ENCODE peak calls at places on chromosomes 12 and 14, in six cellular contexts. One of them, this sample, is unnamed.

GRCh38 chr12:44873898-44874297 is 2.2 kb downstream of the NELL2 start:
- DNase-seq in HT-29: no peak
- DNase-seq in nephron progenitor cell: no peak
- DNase-seq in A549: peak; percentile 33
- DNase-seq in CD4-positive, alpha-beta memory T cell: peak; percentile 37
- DNase-seq in SW 1271: no peak
- DNase-seq in this sample: no peak

GRCh38 chr12:77488041-77488620 is 342.6 kb upstream of the NAV3 start:
- DNase-seq in CD4-positive, alpha-beta memory T cell: no peak
- DNase-seq in nephron progenitor cell: no peak
- DNase-seq in HT-29: no peak
- DNase-seq in A549: no peak
- DNase-seq in SW 1271: no peak
- DNase-seq in this sample: no peak

GRCh38 chr12:121657305-121658008 is 12.0 kb downstream of the MORN3 start:
- DNase-seq in SW 1271: no peak
- DNase-seq in A549: no peak
- DNase-seq in nephron progenitor cell: no peak
- DNase-seq in HT-29: no peak
- DNase-seq in CD4-positive, alpha-beta memory T cell: no peak
- DNase-seq in this sample: no peak

GRCh38 chr12:62250671-62251608 is 9.3 kb upstream of the USP15 start:
- DNase-seq in SW 1271: no peak
- DNase-seq in HT-29: no peak
- DNase-seq in nephron progenitor cell: no peak
- DNase-seq in CD4-positive, alpha-beta memory T cell: no peak
- DNase-seq in A549: no peak
- DNase-seq in this sample: no peak

GRCh38 chr14:34179723-34180122 is 228.8 kb upstream of the EGLN3 start:
- DNase-seq in HT-29: peak; percentile 61
- DNase-seq in CD4-positive, alpha-beta memory T cell: no peak
- DNase-seq in nephron progenitor cell: no peak
- DNase-seq in SW 1271: no peak
- DNase-seq in A549: no peak
- DNase-seq in this sample: no peak

GRCh38 chr14:74973905-74974363 is 18.5 kb upstream of the PGF start:
- DNase-seq in CD4-positive, alpha-beta memory T cell: no peak
- DNase-seq in HT-29: no peak
- DNase-seq in A549: no peak
- DNase-seq in SW 1271: no peak
- DNase-seq in nephron progenitor cell: no peak
- DNase-seq in this sample: no peak

GRCh38 chr12:86496595-86496994 is 240.4 kb upstream of the MGAT4C start:
- DNase-seq in nephron progenitor cell: no peak
- DNase-seq in HT-29: no peak
- DNase-seq in A549: no peak
- DNase-seq in CD4-positive, alpha-beta memory T cell: no peak
- DNase-seq in SW 1271: no peak
- DNase-seq in this sample: no peak

GRCh38 chr14:105305350-105305749 is 4.5 kb upstream of the BRF1 start:
- DNase-seq in nephron progenitor cell: no peak
- DNase-seq in A549: no peak
- DNase-seq in HT-29: no peak
- DNase-seq in SW 1271: no peak
- DNase-seq in CD4-positive, alpha-beta memory T cell: no peak
- DNase-seq in this sample: no peak

GRCh38 chr12:85358715-85359114 is 78.7 kb downstream of the ALX1 start:
- DNase-seq in SW 1271: no peak
- DNase-seq in CD4-positive, alpha-beta memory T cell: no peak
- DNase-seq in HT-29: no peak
- DNase-seq in A549: no peak
- DNase-seq in nephron progenitor cell: no peak
- DNase-seq in this sample: no peak